ENCODE peak calls at places on chromosomes 2 and 18, in six cellular contexts. A, L, E, T, R and H are unnamed samples.

GRCh38 chr2:228728961-228729360 is 542.1 kb downstream of the PID1 start:
- DNase-seq in A (no peak), L (no peak), E (no peak), T (no peak), R (no peak), H (no peak)

GRCh38 chr2:112636605-112637288 is 9.0 kb upstream of the SLC20A1 start:
- DNase-seq in A (no peak), L (peak; percentile 32), E (no peak), T (no peak), R (no peak), H (no peak)

GRCh38 chr2:174617120-174617519 is 19.5 kb upstream of the WIPF1 start:
- DNase-seq in A (no peak), L (no peak), E (no peak), T (no peak), R (no peak), H (no peak)

GRCh38 chr18:36296591-36297418 is 708 bp upstream of the FHOD3 start:
- DNase-seq in A (peak; percentile 66), L (peak; percentile 70), E (peak; percentile 38), T (peak; percentile 64), R (peak; percentile 58), H (no peak)

GRCh38 chr2:3522851-3523481 is 3.6 kb upstream of the ADI1 start:
- DNase-seq in A (peak; percentile 49), L (no peak), E (no peak), T (no peak), R (peak; percentile 64), H (no peak)

GRCh38 chr2:136122654-136123053 is 4.7 kb upstream of the CXCR4 start:
- DNase-seq in A (no peak), L (no peak), E (no peak), T (no peak), R (no peak), H (no peak)

GRCh38 chr2:20443276-20443920 is 3.5 kb upstream of the RHOB start:
- DNase-seq in A (no peak), L (peak; percentile 64), E (peak; percentile 71), T (no peak), R (peak; percentile 68), H (no peak)

GRCh38 chr2:28624798-28625701 is 126.6 kb upstream of the PPP1CB start:
- DNase-seq in A (peak; percentile 63), L (peak; percentile 82), E (peak; percentile 80), T (no peak), R (peak; percentile 78), H (no peak)

GRCh38 chr2:168427451-168427850 is 28.6 kb upstream of the CERS6 start:
- DNase-seq in A (no peak), L (no peak), E (no peak), T (peak; percentile 95), R (no peak), H (no peak)

GRCh38 chr2:145751155-145751554 is 1231.2 kb upstream of the ZEB2 start:
- DNase-seq in A (no peak), L (no peak), E (no peak), T (no peak), R (no peak), H (no peak)

GRCh38 chr2:55804535-55804934 is 110.9 kb upstream of the PNPT1 start:
- DNase-seq in A (no peak), L (no peak), E (no peak), T (no peak), R (no peak), H (no peak)

GRCh38 chr2:64295326-64296149 is 151.3 kb upstream of the PELI1 start:
- DNase-seq in A (no peak), L (no peak), E (no peak), T (no peak), R (no peak), H (no peak)

GRCh38 chr18:5197032-5197434 is at the start of gene AKAIN1:
- DNase-seq in A (peak; percentile 26), L (peak; percentile 66), E (no peak), T (peak; percentile 3), R (peak; percentile 53), H (no peak)

GRCh38 chr2:71901466-71901865 is 246.2 kb downstream of the CYP26B1 start:
- DNase-seq in A (no peak), L (no peak), E (no peak), T (no peak), R (no peak), H (no peak)

GRCh38 chr2:190765386-190766173 is 115.0 kb upstream of the GLS start:
- DNase-seq in A (no peak), L (no peak), E (peak; percentile 65), T (peak; percentile 74), R (no peak), H (no peak)

GRCh38 chr2:206616141-206616540 is 26.1 kb upstream of the FAM237A start:
- DNase-seq in A (no peak), L (no peak), E (peak; percentile 61), T (no peak), R (no peak), H (no peak)

GRCh38 chr2:75609937-75610508 is 36.6 kb upstream of the MRPL19 start:
- DNase-seq in A (no peak), L (no peak), E (peak; percentile 28), T (no peak), R (no peak), H (no peak)

GRCh38 chr2:63488118-63488713 is 100.1 kb downstream of the WDPCP start:
- DNase-seq in A (no peak), L (no peak), E (no peak), T (peak; percentile 39), R (peak; percentile 53), H (peak; percentile 1)

GRCh38 chr2:120859814-120860578 is 124.3 kb downstream of the GLI2 start:
- DNase-seq in A (no peak), L (peak; percentile 34), E (no peak), T (no peak), R (no peak), H (no peak)

GRCh38 chr2:201768918-201769317 is 11.8 kb downstream of the ALS2 start:
- DNase-seq in A (no peak), L (no peak), E (no peak), T (peak; percentile 18), R (no peak), H (no peak)

GRCh38 chr18:79765491-79766245 is 32.1 kb upstream of the KCNG2 start:
- DNase-seq in A (no peak), L (peak; percentile 23), E (no peak), T (no peak), R (no peak), H (no peak)

GRCh38 chr2:71799013-71799575 is 345.7 kb downstream of the DYSF start:
- DNase-seq in A (no peak), L (no peak), E (no peak), T (no peak), R (no peak), H (no peak)

GRCh38 chr2:16553222-16553621 is 112.4 kb downstream of the CYRIA start:
- DNase-seq in A (no peak), L (no peak), E (peak; percentile 41), T (peak; percentile 41), R (peak; percentile 50), H (peak; percentile 14)

GRCh38 chr2:33320573-33320972 is 155.9 kb upstream of the RASGRP3 start:
- DNase-seq in A (no peak), L (no peak), E (no peak), T (no peak), R (no peak), H (no peak)

GRCh38 chr2:191343796-191344338 is 98.7 kb downstream of the MYO1B start:
- DNase-seq in A (no peak), L (no peak), E (no peak), T (no peak), R (no peak), H (no peak)

GRCh38 chr2:144027593-144027992 is 492.3 kb downstream of the ZEB2 start:
- DNase-seq in A (no peak), L (no peak), E (no peak), T (no peak), R (no peak), H (no peak)

GRCh38 chr2:239118675-239119211 is 270.9 kb downstream of the TWIST2 start:
- DNase-seq in A (peak; percentile 14), L (no peak), E (no peak), T (no peak), R (no peak), H (no peak)

GRCh38 chr2:64943387-64944150 is 45.6 kb upstream of the SLC1A4 start:
- DNase-seq in A (peak; percentile 87), L (peak; percentile 64), E (peak; percentile 76), T (no peak), R (peak; percentile 48), H (no peak)

GRCh38 chr2:113390133-113390849 is 47.2 kb upstream of the ZNG1B start:
- DNase-seq in A (peak; percentile 29), L (no peak), E (peak; percentile 63), T (peak; percentile 79), R (peak; percentile 77), H (peak; percentile 39)

GRCh38 chr2:176117162-176117822 is 714 bp downstream of the HOXD10 start:
- DNase-seq in A (no peak), L (no peak), E (no peak), T (no peak), R (no peak), H (no peak)
- H3K4me3 ChIP-seq in A (no peak overlapping the region), L (no peak overlapping the region), E (no peak overlapping the region), T (no peak overlapping the region), R (no peak overlapping the region), H (no peak overlapping the region)

GRCh38 chr2:1070601-1071000 is 120.0 kb downstream of the SNTG2 start:
- DNase-seq in A (no peak), L (no peak), E (no peak), T (no peak), R (no peak), H (no peak)
- TF ChIP-seq CTCF in A (no peak), L (no peak), E (no peak), T (no peak), R (no peak), H (peak; percentile 36)

DNA sequence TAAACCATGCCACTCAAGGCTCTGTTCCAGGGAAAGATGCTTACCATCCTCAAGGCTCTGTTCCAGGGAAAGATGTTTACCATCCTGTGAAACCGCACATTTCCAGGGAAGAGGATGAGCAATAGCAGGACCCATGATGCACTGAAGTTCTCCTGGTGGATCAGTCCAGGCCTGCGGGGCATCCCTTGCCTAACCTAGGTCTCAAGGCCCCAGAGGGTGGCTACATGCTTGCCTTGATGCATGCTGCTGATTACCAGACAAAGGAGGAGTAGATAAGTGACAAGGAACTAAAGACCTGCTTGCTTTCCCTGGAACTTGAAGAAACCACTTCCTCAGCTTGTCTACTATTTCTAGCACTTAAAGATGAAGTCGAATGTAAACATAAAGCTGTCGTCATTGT is 111.0 kb upstream of the LINC00305 start:
- DNase-seq in A (no peak), L (no peak), E (no peak), T (no peak), R (no peak), H (no peak)
- H3K4me3 ChIP-seq in A (no peak overlapping the region), L (no peak overlapping the region), E (no peak overlapping the region), T (no peak overlapping the region), R (no peak overlapping the region), H (no peak overlapping the region)

DNA sequence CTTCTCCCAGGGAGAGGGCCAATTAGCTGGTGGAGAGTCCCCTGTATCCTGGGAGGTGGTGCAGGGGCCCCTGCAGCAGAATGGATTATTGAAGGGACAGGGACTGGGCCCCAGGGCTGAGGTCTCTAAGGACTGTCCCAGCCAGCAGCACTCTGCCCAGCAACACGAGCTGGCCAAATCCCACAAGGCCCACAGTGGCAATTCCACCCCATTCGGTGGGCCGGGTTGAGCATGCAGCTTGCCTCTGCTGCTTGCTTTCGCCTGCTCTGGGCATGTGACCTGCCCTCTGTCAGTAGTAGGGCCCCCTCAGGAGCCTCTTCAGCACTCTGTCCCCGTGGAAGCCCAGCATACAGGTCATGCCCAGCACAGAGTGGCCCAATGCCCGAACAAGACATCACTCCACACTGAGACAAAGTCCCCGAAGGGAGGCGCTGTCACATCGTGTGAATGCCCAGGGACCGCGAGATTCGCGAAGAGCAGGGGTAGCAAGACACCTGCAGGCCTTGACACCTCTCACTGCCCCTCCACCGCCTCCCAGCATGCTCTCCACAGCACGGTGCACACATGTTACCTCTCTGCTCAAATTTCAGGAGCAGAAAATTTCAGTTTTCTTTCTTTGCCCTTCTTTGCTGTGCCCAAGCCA is 65.4 kb downstream of the CRACDL start:
- DNase-seq in A (no peak), L (no peak), E (no peak), T (no peak), R (peak; percentile 22), H (no peak)
- TF ChIP-seq CTCF in A (no peak), L (no peak), E (no peak), T (no peak), R (no peak), H (no peak)